ENCODE peak calls at places on chromosomes 2 and 18, in seven cellular contexts. J is fibroblast of lung, S is A549, A is activated B cell treated with CpG ODN at 0.5 μM for 24 hours, M is neural crest cell, X is psoas muscle, D is ovary. G is an unnamed sample.

GRCh38 chr2:127604986-127605385 is 41.0 kb upstream of the GPR17 start:
- DNase-seq in J (no peak), S (no peak), A (peak), M (no peak), X (no peak), D (peak), G (no peak)

GRCh38 chr2:30417253-30417652 is 29.8 kb upstream of the LCLAT1 start:
- DNase-seq in J (peak), S (no peak), A (no peak), M (no peak), X (peak), D (peak), G (no peak)

GRCh38 chr2:213148572-213149331 is 2.7 kb downstream of the IKZF2 start:
- DNase-seq in J (no peak), S (no peak), A (no peak), M (no peak), X (no peak), D (no peak), G (no peak)

GRCh38 chr2:9951522-9952285 is at the start of gene GRHL1:
- DNase-seq in J (peak), S (peak), A (peak), M (peak), X (peak), D (peak), G (peak)

GRCh38 chr2:154452906-154453493 is 245.5 kb upstream of the KCNJ3 start:
- DNase-seq in J (peak), S (no peak), A (no peak), M (no peak), X (no peak), D (no peak), G (no peak)

GRCh38 chr2:145065278-145065677 is 545.4 kb upstream of the ZEB2 start:
- DNase-seq in J (no peak), S (no peak), A (no peak), M (no peak), X (no peak), D (no peak), G (no peak)

GRCh38 chr2:48727560-48727959 is 28.0 kb downstream of the LHCGR start:
- DNase-seq in J (no peak), S (no peak), A (no peak), M (no peak), X (no peak), D (no peak), G (no peak)

GRCh38 chr18:44855681-44856080 is 175.0 kb downstream of the SETBP1 start:
- DNase-seq in J (no peak), S (no peak), A (no peak), M (no peak), X (no peak), D (no peak), G (no peak)

GRCh38 chr2:13106302-13106701 is 389.6 kb downstream of the TRIB2 start:
- DNase-seq in J (no peak), S (no peak), A (no peak), M (no peak), X (no peak), D (no peak), G (no peak)

GRCh38 chr2:188512456-188512855 is 220.8 kb downstream of the GULP1 start:
- DNase-seq in J (peak), S (peak), A (no peak), M (no peak), X (no peak), D (no peak), G (no peak)

GRCh38 chr2:50564781-50565180 is 467.2 kb downstream of the NRXN1 start:
- DNase-seq in J (no peak), S (no peak), A (no peak), M (no peak), X (no peak), D (no peak), G (no peak)

GRCh38 chr2:21253311-21254027 is 129.7 kb downstream of the TDRD15 start:
- DNase-seq in J (no peak), S (no peak), A (no peak), M (no peak), X (no peak), D (no peak), G (no peak)

GRCh38 chr2:3678212-3678611 is 20.2 kb downstream of the ALLC start:
- DNase-seq in J (no peak), S (no peak), A (no peak), M (no peak), X (no peak), D (no peak), G (no peak)

GRCh38 chr2:177254433-177255226 is 9.9 kb downstream of the NFE2L2 start:
- DNase-seq in J (no peak), S (no peak), A (no peak), M (peak), X (peak), D (peak), G (peak)

GRCh38 chr2:149767516-149767974 is 180.0 kb upstream of the MMADHC start:
- DNase-seq in J (peak), S (no peak), A (no peak), M (no peak), X (no peak), D (no peak), G (no peak)

GRCh38 chr2:216559625-216560156 is 61.0 kb downstream of the RPL37A start:
- DNase-seq in J (no peak), S (no peak), A (no peak), M (no peak), X (no peak), D (no peak), G (no peak)

GRCh38 chr2:99084256-99084655 is 57.3 kb upstream of the C2orf15 start:
- DNase-seq in J (no peak), S (no peak), A (no peak), M (no peak), X (no peak), D (no peak), G (no peak)

GRCh38 chr2:16226942-16227664 is 286.8 kb downstream of the MYCN start:
- DNase-seq in J (no peak), S (no peak), A (no peak), M (no peak), X (no peak), D (no peak), G (no peak)

GRCh38 chr18:72948439-72948838 is 80.7 kb upstream of the NETO1 start:
- DNase-seq in J (no peak), S (no peak), A (no peak), M (no peak), X (no peak), D (no peak), G (no peak)

GRCh38 chr2:121917143-121917542 is 161.7 kb downstream of the TSN start:
- DNase-seq in J (no peak), S (no peak), A (no peak), M (no peak), X (no peak), D (no peak), G (no peak)

GRCh38 chr2:20222769-20223344 is 2.1 kb downstream of the SDC1 start:
- DNase-seq in J (no peak), S (no peak), A (no peak), M (no peak), X (no peak), D (no peak), G (no peak)

GRCh38 chr2:85873679-85874078 is 15.1 kb downstream of the ST3GAL5 start:
- DNase-seq in J (no peak), S (no peak), A (no peak), M (no peak), X (no peak), D (no peak), G (no peak)

GRCh38 chr2:237698338-237698694 is 70.9 kb downstream of the LRRFIP1 start:
- DNase-seq in J (no peak), S (no peak), A (no peak), M (no peak), X (no peak), D (no peak), G (no peak)

GRCh38 chr2:196598412-196598811 is 41.1 kb upstream of the CCDC150 start:
- DNase-seq in J (no peak), S (no peak), A (no peak), M (no peak), X (no peak), D (no peak), G (no peak)

GRCh38 chr18:54905629-54906028 is 53.6 kb downstream of the CCDC68 start:
- DNase-seq in J (no peak), S (no peak), A (no peak), M (no peak), X (no peak), D (no peak), G (no peak)

GRCh38 chr2:40281021-40281940 is 170.6 kb downstream of the SLC8A1 start:
- DNase-seq in J (peak), S (no peak), A (no peak), M (no peak), X (no peak), D (no peak), G (no peak)

GRCh38 chr2:70678576-70679143 is 89.3 kb downstream of the ADD2 start:
- DNase-seq in J (no peak), S (no peak), A (no peak), M (no peak), X (no peak), D (no peak), G (no peak)

GRCh38 chr2:139876321-139876720 is 1096.1 kb upstream of the NXPH2 start:
- DNase-seq in J (no peak), S (no peak), A (no peak), M (no peak), X (no peak), D (no peak), G (no peak)

GRCh38 chr2:106117882-106118684 is 76.0 kb downstream of the UXS1 start:
- DNase-seq in J (no peak), S (no peak), A (no peak), M (no peak), X (no peak), D (no peak), G (no peak)

GRCh38 chr2:39836638-39837037 is 57.6 kb upstream of the THUMPD2 start:
- DNase-seq in J (peak), S (no peak), A (no peak), M (no peak), X (no peak), D (no peak), G (no peak)

GRCh38 chr2:160431441-160431840 is 62.2 kb downstream of the RBMS1 start:
- DNase-seq in J (no peak), S (no peak), A (no peak), M (no peak), X (no peak), D (no peak), G (no peak)

GRCh38 chr2:128268611-128269357 is 49.9 kb downstream of the HS6ST1 start:
- DNase-seq in J (no peak), S (no peak), A (no peak), M (no peak), X (no peak), D (no peak), G (no peak)

GRCh38 chr2:219402665-219403515 is 15.2 kb upstream of the DNPEP start:
- DNase-seq in J (peak), S (peak), A (no peak), M (peak), X (peak), D (peak), G (peak)

DNA sequence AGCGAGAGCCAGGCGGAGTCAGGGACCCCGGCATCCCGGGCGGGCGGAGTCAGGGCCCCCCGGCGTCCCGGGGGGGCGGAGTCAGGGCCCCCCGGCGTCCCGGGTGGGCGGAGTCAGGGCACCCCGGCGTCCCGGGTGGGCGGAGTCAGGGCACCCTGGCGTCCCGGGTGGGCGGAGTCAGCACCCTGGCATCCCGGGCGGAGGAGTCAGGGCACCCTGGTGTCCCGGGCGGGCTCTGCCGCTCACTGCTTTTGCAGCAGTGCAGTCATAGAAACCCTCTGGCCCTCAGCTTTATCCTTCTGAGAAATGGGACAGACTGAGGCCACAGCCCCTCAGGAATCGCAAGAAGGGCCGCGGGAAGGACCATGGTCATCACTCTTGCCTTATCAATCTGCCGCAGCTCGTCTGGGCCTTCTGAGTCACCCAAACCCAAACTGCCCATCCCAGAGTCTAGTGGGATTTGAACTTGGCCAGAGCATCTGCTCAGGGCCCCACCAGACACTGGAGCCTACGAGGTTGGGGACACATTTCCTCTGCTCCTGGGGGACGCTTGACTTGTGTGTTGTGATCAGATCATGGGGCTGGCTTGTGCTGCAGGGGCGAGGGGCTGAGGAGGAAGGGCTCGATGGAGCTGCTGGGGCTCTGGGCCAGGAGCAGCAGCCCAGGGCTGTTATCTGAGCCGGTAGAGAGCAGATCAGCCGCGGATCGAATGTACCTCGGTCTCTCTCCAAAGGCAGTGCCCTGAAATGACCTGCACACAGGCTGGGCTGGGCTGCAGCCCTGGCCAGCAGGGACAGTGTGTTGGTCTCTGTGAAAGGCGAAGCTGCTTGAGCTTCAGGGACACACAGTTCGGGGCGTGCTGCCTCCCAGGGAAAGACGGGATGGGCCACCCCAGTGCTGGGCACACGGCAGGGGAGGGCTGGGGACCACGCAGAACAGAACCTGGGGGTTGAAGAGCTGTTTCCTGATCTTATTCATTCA is 290.1 kb upstream of the HDAC4 start:
- DNase-seq in J (no peak), S (no peak), A (no peak), M (no peak), X (no peak), D (no peak), G (no peak)
- TF ChIP-seq CTCF in J (no peak), S (no peak), A (no peak), M (no peak), X (no peak), D (no peak), G (no peak)

GRCh38 chr18:9810994-9811393 is 74.8 kb upstream of the TXNDC2 start:
- DNase-seq in J (no peak), S (no peak), A (no peak), M (no peak), X (no peak), D (no peak), G (no peak)
- TF ChIP-seq CTCF in J (no peak), S (no peak), A (no peak), M (no peak), X (peak), D (no peak), G (no peak)

GRCh38 chr2:61898810-61899209 is 6.7 kb upstream of the COMMD1 start:
- DNase-seq in J (peak), S (no peak), A (no peak), M (no peak), X (no peak), D (no peak), G (no peak)
- TF ChIP-seq CTCF in J (peak), S (peak), A (no peak), M (peak), X (no peak), D (no peak), G (no peak)

DNA sequence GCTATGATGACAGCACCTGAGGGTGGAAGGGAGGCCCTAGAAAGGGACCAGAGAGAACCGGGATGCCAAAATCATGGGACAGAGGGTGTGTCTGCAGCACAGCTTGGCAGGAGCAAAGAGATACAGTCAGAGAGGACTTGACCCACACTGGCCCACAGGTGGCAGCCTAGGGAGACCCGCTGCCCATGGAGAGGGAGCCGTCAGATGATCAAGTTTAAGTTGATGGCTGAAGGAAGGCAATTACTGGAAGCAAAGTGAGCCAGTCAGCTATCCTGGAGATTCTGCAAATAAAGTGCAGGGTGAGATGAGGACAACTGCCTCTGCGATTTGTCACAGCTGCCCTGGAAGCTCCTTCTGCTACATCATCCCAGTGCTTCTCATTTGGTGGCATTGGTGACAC is 74.0 kb downstream of the CMPK2 start:
- DNase-seq in J (no peak), S (no peak), A (no peak), M (no peak), X (no peak), D (no peak), G (no peak)
- TF ChIP-seq CTCF in J (no peak), S (no peak), A (no peak), M (peak), X (no peak), D (no peak), G (no peak)

G was measured in mesothelial cell of epicardium.